ENCODE peak calls at places on chromosomes 1 and 21, in nine cellular contexts. R is type B pancreatic cell; T is mucosa of descending colon; Y is cardiac fibroblast; K is mesothelial cell of epicardium; M is endothelial cell; F is CD8-positive, alpha-beta T cell; B is brain microvascular endothelial cell; P is fibroblast of pulmonary artery. W is an unnamed sample.

GRCh38 chr1:66532798-66533783 is 862 bp upstream of the SGIP1 start:
- DNase-seq in R (no peak), T (peak; percentile 37), Y (peak; percentile 83), K (no peak), M (peak; percentile 50), F (no peak), B (peak; percentile 87), P (peak; percentile 90), W (no peak)

GRCh38 chr21:41247561-41247968 is 69.0 kb upstream of the FAM3B start:
- DNase-seq in R (peak; percentile 42), T (no peak), Y (peak; percentile 82), K (no peak), M (no peak), F (no peak), B (peak; percentile 66), P (peak; percentile 72), W (no peak)

GRCh38 chr1:25562101-25562927 is 18.9 kb downstream of the LDLRAP1 start:
- DNase-seq in R (no peak), T (peak; percentile 86), Y (no peak), K (no peak), M (no peak), F (peak; percentile 87), B (no peak), P (no peak), W (no peak)

GRCh38 chr1:1917995-1918900 is 831 bp downstream of the TMEM52 start:
- DNase-seq in R (no peak), T (peak; percentile 69), Y (no peak), K (no peak), M (peak; percentile 13), F (no peak), B (no peak), P (no peak), W (no peak)

GRCh38 chr1:224528900-224529299 is 87.2 kb upstream of the CNIH3 start:
- DNase-seq in R (no peak), T (no peak), Y (peak; percentile 63), K (no peak), M (no peak), F (no peak), B (peak; percentile 74), P (peak; percentile 69), W (no peak)

GRCh38 chr1:55639051-55639450 is 423.9 kb upstream of the USP24 start:
- DNase-seq in R (no peak), T (no peak), Y (no peak), K (no peak), M (no peak), F (no peak), B (no peak), P (no peak), W (no peak)

GRCh38 chr1:109650609-109651008 is 5.3 kb upstream of the GSTM4 start:
- DNase-seq in R (no peak), T (no peak), Y (no peak), K (no peak), M (no peak), F (no peak), B (no peak), P (no peak), W (no peak)

GRCh38 chr1:119865607-119866006 is 30.7 kb downstream of the ADAM30 start:
- DNase-seq in R (no peak), T (no peak), Y (peak; percentile 37), K (no peak), M (no peak), F (no peak), B (no peak), P (peak; percentile 39), W (no peak)

GRCh38 chr1:81920245-81920740 is 119.6 kb downstream of the ADGRL2 start:
- DNase-seq in R (no peak), T (no peak), Y (peak; percentile 81), K (peak; percentile 39), M (peak; percentile 26), F (no peak), B (peak; percentile 72), P (peak; percentile 80), W (no peak)

GRCh38 chr1:15708486-15709137 is 24.5 kb downstream of the PLEKHM2 start:
- DNase-seq in R (no peak), T (no peak), Y (no peak), K (no peak), M (no peak), F (no peak), B (no peak), P (no peak), W (no peak)

GRCh38 chr1:185894806-185895205 is 160.6 kb downstream of the HMCN1 start:
- DNase-seq in R (no peak), T (no peak), Y (peak; percentile 60), K (no peak), M (no peak), F (no peak), B (peak; percentile 20), P (peak; percentile 62), W (no peak)

GRCh38 chr1:32783851-32784250 is 33.3 kb downstream of the YARS1 start:
- DNase-seq in R (no peak), T (no peak), Y (no peak), K (no peak), M (no peak), F (no peak), B (no peak), P (no peak), W (no peak)

GRCh38 chr1:62271932-62272728 is 47.1 kb downstream of the KANK4 start:
- DNase-seq in R (no peak), T (no peak), Y (no peak), K (no peak), M (peak; percentile 28), F (peak; percentile 27), B (no peak), P (no peak), W (no peak)

GRCh38 chr1:172837816-172838680 is 179.1 kb downstream of the FASLG start:
- DNase-seq in R (no peak), T (no peak), Y (no peak), K (no peak), M (no peak), F (no peak), B (no peak), P (peak; percentile 41), W (no peak)

GRCh38 chr1:93598861-93599439 is 82.7 kb downstream of the BCAR3 start:
- DNase-seq in R (no peak), T (no peak), Y (no peak), K (no peak), M (no peak), F (no peak), B (no peak), P (no peak), W (no peak)

GRCh38 chr1:225737866-225738265 is 39.8 kb upstream of the SRP9 start:
- DNase-seq in R (no peak), T (no peak), Y (no peak), K (no peak), M (no peak), F (no peak), B (no peak), P (no peak), W (no peak)

GRCh38 chr1:225738763-225739162 is 38.9 kb upstream of the SRP9 start:
- DNase-seq in R (no peak), T (no peak), Y (no peak), K (no peak), M (no peak), F (no peak), B (no peak), P (no peak), W (no peak)

GRCh38 chr1:225736651-225737097 is 41.0 kb upstream of the SRP9 start:
- DNase-seq in R (no peak), T (no peak), Y (no peak), K (no peak), M (no peak), F (no peak), B (no peak), P (peak; percentile 28), W (no peak)

GRCh38 chr1:225737179-225737578 is 40.4 kb upstream of the SRP9 start:
- DNase-seq in R (no peak), T (no peak), Y (no peak), K (no peak), M (no peak), F (no peak), B (no peak), P (peak; percentile 20), W (no peak)

DNA sequence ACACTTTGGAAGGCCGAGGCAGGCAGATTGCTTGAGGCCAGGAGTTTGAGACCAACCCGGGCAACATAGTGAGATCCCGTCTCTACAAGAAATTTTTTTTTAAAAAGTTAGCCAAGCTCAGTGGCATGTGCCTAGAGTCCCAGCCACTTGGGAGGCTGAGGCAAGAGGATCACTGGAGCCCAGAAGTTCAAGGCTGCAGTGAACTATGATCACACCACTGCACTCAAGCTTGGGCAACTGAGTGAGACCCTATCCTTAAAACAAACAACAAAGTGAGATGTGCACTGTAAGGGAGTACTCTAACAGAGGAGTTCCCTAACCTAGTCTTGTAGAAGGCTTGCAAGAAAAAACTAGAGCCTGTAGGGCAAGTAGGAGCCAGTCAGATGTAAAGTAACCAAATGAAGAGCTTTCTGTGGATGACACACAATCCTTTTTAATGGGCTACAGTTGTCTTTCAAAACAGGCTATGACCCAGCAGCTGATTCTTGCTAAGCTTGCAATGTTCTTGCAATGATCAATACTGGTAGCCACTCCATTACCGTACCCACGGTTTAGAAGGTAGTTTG is 38.0 kb upstream of the SRP9 start:
- DNase-seq in R (no peak), T (no peak), Y (no peak), K (no peak), M (no peak), F (no peak), B (no peak), P (no peak), W (no peak)
- TF ChIP-seq CTCF in R (no peak), T (no peak), Y (no peak), K (no peak), M (no peak), F (no peak), B (no peak), P (no peak), W (no peak)

GRCh38 chr21:39955326-39955725 is 88.1 kb downstream of the PCP4 start:
- DNase-seq in R (no peak), T (no peak), Y (no peak), K (no peak), M (no peak), F (no peak), B (no peak), P (no peak), W (no peak)
- TF ChIP-seq CTCF in R (no peak), T (no peak), Y (no peak), K (no peak), M (no peak), F (no peak), B (no peak), P (no peak), W (no peak)

GRCh38 chr1:57061369-57061768 is 95.6 kb upstream of the C8B start:
- DNase-seq in R (no peak), T (no peak), Y (peak; percentile 6), K (no peak), M (no peak), F (no peak), B (no peak), P (peak; percentile 5), W (no peak)
- TF ChIP-seq CTCF in R (no peak), T (no peak), Y (no peak), K (no peak), M (no peak), F (no peak), B (no peak), P (no peak), W (no peak)

DNA sequence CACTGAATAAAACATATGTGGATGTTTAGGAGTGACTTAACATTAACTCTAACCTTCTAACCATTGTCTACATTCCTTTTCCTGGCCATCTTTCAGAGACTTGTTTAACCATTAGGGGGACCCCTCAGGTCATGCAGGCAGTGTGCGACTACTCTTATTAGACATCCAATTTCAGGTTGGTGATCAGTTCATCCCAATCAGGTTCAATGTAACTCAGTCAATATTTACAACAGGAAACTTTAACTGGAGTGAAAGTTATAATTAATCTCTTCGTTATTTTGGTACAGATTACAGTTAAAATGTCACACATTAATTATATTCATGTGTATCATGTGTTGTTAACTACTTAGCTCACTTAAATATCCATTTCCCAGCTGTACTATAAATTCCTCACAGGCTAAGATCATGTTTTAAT is 68.8 kb upstream of the RGS1 start:
- DNase-seq in R (no peak), T (no peak), Y (peak; percentile 64), K (no peak), M (no peak), F (no peak), B (no peak), P (peak; percentile 63), W (no peak)
- TF ChIP-seq CTCF in R (peak; percentile 51), T (no peak), Y (peak; percentile 49), K (no peak), M (no peak), F (no peak), B (peak; percentile 74), P (peak; percentile 53), W (peak; percentile 53)